ENCODE peak calls at places on chromosomes 2 and 18, in six cellular contexts. One of them, this sample, is unnamed.

GRCh38 chr2:129074526-129074925 is 755.9 kb upstream of the HS6ST1 start:
- DNase-seq in transverse colon: no peak
- DNase-seq in psoas muscle: no peak
- DNase-seq in fibroblast of lung: no peak
- DNase-seq in gastrocnemius medialis: no peak
- DNase-seq in Peyer's patch: no peak
- DNase-seq in this sample: peak; percentile 27

GRCh38 chr2:68650645-68651044 is 7.3 kb downstream of the PROKR1 start:
- DNase-seq in fibroblast of lung: no peak
- DNase-seq in Peyer's patch: no peak
- DNase-seq in gastrocnemius medialis: no peak
- DNase-seq in transverse colon: no peak
- DNase-seq in psoas muscle: no peak
- DNase-seq in this sample: no peak

GRCh38 chr2:73862987-73863386 is 29.8 kb upstream of the ACTG2 start:
- DNase-seq in Peyer's patch: no peak
- DNase-seq in fibroblast of lung: no peak
- DNase-seq in gastrocnemius medialis: no peak
- DNase-seq in psoas muscle: no peak
- DNase-seq in transverse colon: no peak
- DNase-seq in this sample: no peak

GRCh38 chr2:96427169-96427568 is 78.0 kb downstream of the NEURL3 start:
- DNase-seq in fibroblast of lung: no peak
- DNase-seq in gastrocnemius medialis: no peak
- DNase-seq in transverse colon: no peak
- DNase-seq in psoas muscle: no peak
- DNase-seq in Peyer's patch: no peak
- DNase-seq in this sample: no peak

GRCh38 chr2:170054996-170055395 is 123.0 kb upstream of the MYO3B start:
- DNase-seq in transverse colon: no peak
- DNase-seq in fibroblast of lung: no peak
- DNase-seq in Peyer's patch: no peak
- DNase-seq in gastrocnemius medialis: no peak
- DNase-seq in psoas muscle: no peak
- DNase-seq in this sample: no peak

GRCh38 chr2:202269585-202269984 is 4.0 kb downstream of the NOP58 start:
- DNase-seq in fibroblast of lung: no peak
- DNase-seq in transverse colon: no peak
- DNase-seq in Peyer's patch: no peak
- DNase-seq in gastrocnemius medialis: no peak
- DNase-seq in psoas muscle: no peak
- DNase-seq in this sample: peak; percentile 21

GRCh38 chr18:23740105-23740830 is 51.0 kb downstream of the LAMA3 start:
- DNase-seq in gastrocnemius medialis: no peak
- DNase-seq in psoas muscle: no peak
- DNase-seq in Peyer's patch: no peak
- DNase-seq in transverse colon: peak; percentile 40
- DNase-seq in fibroblast of lung: peak; percentile 72
- DNase-seq in this sample: no peak

GRCh38 chr2:112642961-112643360 is 2.8 kb upstream of the SLC20A1 start:
- DNase-seq in psoas muscle: no peak
- DNase-seq in gastrocnemius medialis: no peak
- DNase-seq in Peyer's patch: no peak
- DNase-seq in transverse colon: no peak
- DNase-seq in fibroblast of lung: no peak
- DNase-seq in this sample: no peak

GRCh38 chr2:96114903-96115581 is 1.3 kb downstream of the ADRA2B start:
- DNase-seq in gastrocnemius medialis: no peak
- DNase-seq in transverse colon: no peak
- DNase-seq in fibroblast of lung: no peak
- DNase-seq in psoas muscle: no peak
- DNase-seq in Peyer's patch: no peak
- DNase-seq in this sample: no peak

GRCh38 chr18:9855686-9856085 is 30.1 kb upstream of the TXNDC2 start:
- DNase-seq in transverse colon: no peak
- DNase-seq in Peyer's patch: no peak
- DNase-seq in gastrocnemius medialis: no peak
- DNase-seq in psoas muscle: no peak
- DNase-seq in fibroblast of lung: no peak
- DNase-seq in this sample: no peak

GRCh38 chr2:119712571-119712970 is 33.6 kb downstream of the TMEM177 start:
- DNase-seq in psoas muscle: no peak
- DNase-seq in transverse colon: no peak
- DNase-seq in fibroblast of lung: no peak
- DNase-seq in gastrocnemius medialis: no peak
- DNase-seq in Peyer's patch: no peak
- DNase-seq in this sample: no peak

GRCh38 chr2:96146881-96147592 is 1.8 kb upstream of the DUSP2 start:
- DNase-seq in transverse colon: peak; percentile 6
- DNase-seq in psoas muscle: no peak
- DNase-seq in Peyer's patch: no peak
- DNase-seq in fibroblast of lung: no peak
- DNase-seq in gastrocnemius medialis: no peak
- DNase-seq in this sample: no peak

GRCh38 chr2:68853035-68853434 is 18.2 kb downstream of the BMP10 start:
- DNase-seq in transverse colon: no peak
- DNase-seq in psoas muscle: no peak
- DNase-seq in gastrocnemius medialis: no peak
- DNase-seq in Peyer's patch: no peak
- DNase-seq in fibroblast of lung: peak; percentile 21
- DNase-seq in this sample: no peak

GRCh38 chr2:96164459-96165184 is 19.4 kb upstream of the DUSP2 start:
- DNase-seq in Peyer's patch: peak; percentile 85
- DNase-seq in gastrocnemius medialis: no peak
- DNase-seq in transverse colon: peak; percentile 48
- DNase-seq in fibroblast of lung: no peak
- DNase-seq in psoas muscle: no peak
- DNase-seq in this sample: peak; percentile 51

GRCh38 chr2:170715062-170715931 is at the start of gene SP5:
- DNase-seq in psoas muscle: peak; percentile 31
- DNase-seq in Peyer's patch: no peak
- DNase-seq in gastrocnemius medialis: no peak
- DNase-seq in fibroblast of lung: peak; percentile 44
- DNase-seq in transverse colon: peak; percentile 44
- DNase-seq in this sample: peak; percentile 90

GRCh38 chr2:223562078-223562477 is 40.1 kb downstream of the SCG2 start:
- DNase-seq in fibroblast of lung: no peak
- DNase-seq in transverse colon: no peak
- DNase-seq in Peyer's patch: no peak
- DNase-seq in psoas muscle: no peak
- DNase-seq in gastrocnemius medialis: no peak
- DNase-seq in this sample: no peak

GRCh38 chr2:78145395-78145996 is 623.3 kb upstream of the LRRTM4 start:
- DNase-seq in fibroblast of lung: no peak
- DNase-seq in psoas muscle: no peak
- DNase-seq in Peyer's patch: no peak
- DNase-seq in gastrocnemius medialis: no peak
- DNase-seq in transverse colon: no peak
- DNase-seq in this sample: no peak

GRCh38 chr2:174399171-174399570 is 3.6 kb downstream of the SCRN3 start:
- DNase-seq in gastrocnemius medialis: no peak
- DNase-seq in transverse colon: no peak
- DNase-seq in psoas muscle: no peak
- DNase-seq in fibroblast of lung: no peak
- DNase-seq in Peyer's patch: no peak
- DNase-seq in this sample: no peak

GRCh38 chr2:75146903-75147332 is 52.4 kb downstream of the TACR1 start:
- DNase-seq in Peyer's patch: no peak
- DNase-seq in psoas muscle: no peak
- DNase-seq in transverse colon: no peak
- DNase-seq in gastrocnemius medialis: no peak
- DNase-seq in fibroblast of lung: peak; percentile 9
- DNase-seq in this sample: no peak

GRCh38 chr2:146879882-146880281 is 964.9 kb upstream of the ACVR2A start:
- DNase-seq in fibroblast of lung: no peak
- DNase-seq in Peyer's patch: no peak
- DNase-seq in transverse colon: no peak
- DNase-seq in psoas muscle: no peak
- DNase-seq in gastrocnemius medialis: no peak
- DNase-seq in this sample: no peak

GRCh38 chr18:10213526-10213925 is 240.9 kb upstream of the APCDD1 start:
- DNase-seq in fibroblast of lung: peak; percentile 61
- DNase-seq in psoas muscle: no peak
- DNase-seq in transverse colon: no peak
- DNase-seq in gastrocnemius medialis: no peak
- DNase-seq in Peyer's patch: no peak
- DNase-seq in this sample: peak; percentile 8

GRCh38 chr2:70656421-70657010 is 102.9 kb upstream of the TGFA start:
- DNase-seq in Peyer's patch: peak; percentile 24
- DNase-seq in gastrocnemius medialis: no peak
- DNase-seq in fibroblast of lung: no peak
- DNase-seq in psoas muscle: no peak
- DNase-seq in transverse colon: no peak
- DNase-seq in this sample: no peak

GRCh38 chr18:23614413-23614812 is 28.1 kb upstream of the NPC1 start:
- DNase-seq in fibroblast of lung: no peak
- DNase-seq in Peyer's patch: no peak
- DNase-seq in psoas muscle: no peak
- DNase-seq in transverse colon: no peak
- DNase-seq in gastrocnemius medialis: no peak
- DNase-seq in this sample: no peak

GRCh38 chr2:11744631-11745394 is 1.6 kb upstream of the LPIN1 start:
- DNase-seq in fibroblast of lung: peak; percentile 65
- DNase-seq in transverse colon: no peak
- DNase-seq in Peyer's patch: peak; percentile 27
- DNase-seq in psoas muscle: no peak
- DNase-seq in gastrocnemius medialis: no peak
- DNase-seq in this sample: peak; percentile 13

GRCh38 chr2:168482245-168482644 is 26.2 kb downstream of the CERS6 start:
- DNase-seq in transverse colon: no peak
- DNase-seq in Peyer's patch: no peak
- DNase-seq in psoas muscle: no peak
- DNase-seq in gastrocnemius medialis: no peak
- DNase-seq in fibroblast of lung: no peak
- DNase-seq in this sample: no peak

GRCh38 chr2:128423788-128424165 is 105.1 kb upstream of the HS6ST1 start:
- DNase-seq in transverse colon: peak; percentile 2
- DNase-seq in gastrocnemius medialis: no peak
- DNase-seq in psoas muscle: no peak
- DNase-seq in Peyer's patch: no peak
- DNase-seq in fibroblast of lung: no peak
- DNase-seq in this sample: no peak

GRCh38 chr18:23135679-23136325 is 517 bp downstream of the CABLES1 start:
- DNase-seq in Peyer's patch: no peak
- DNase-seq in transverse colon: peak; percentile 40
- DNase-seq in psoas muscle: peak; percentile 46
- DNase-seq in gastrocnemius medialis: no peak
- DNase-seq in fibroblast of lung: no peak
- DNase-seq in this sample: peak; percentile 33

GRCh38 chr2:149767516-149767974 is 180.0 kb upstream of the MMADHC start:
- DNase-seq in fibroblast of lung: peak; percentile 17
- DNase-seq in gastrocnemius medialis: no peak
- DNase-seq in psoas muscle: no peak
- DNase-seq in transverse colon: no peak
- DNase-seq in Peyer's patch: no peak
- DNase-seq in this sample: no peak

GRCh38 chr2:38224821-38225450 is 149.0 kb upstream of the CYP1B1 start:
- DNase-seq in transverse colon: no peak
- DNase-seq in gastrocnemius medialis: no peak
- DNase-seq in psoas muscle: no peak
- DNase-seq in Peyer's patch: no peak
- DNase-seq in fibroblast of lung: no peak
- DNase-seq in this sample: no peak

GRCh38 chr2:215530191-215530968 is 94.5 kb upstream of the FN1 start:
- DNase-seq in gastrocnemius medialis: no peak
- DNase-seq in transverse colon: no peak
- DNase-seq in fibroblast of lung: peak; percentile 52
- DNase-seq in psoas muscle: no peak
- DNase-seq in Peyer's patch: no peak
- DNase-seq in this sample: no peak

GRCh38 chr2:221308507-221309054 is 263.5 kb downstream of the EPHA4 start:
- DNase-seq in psoas muscle: no peak
- DNase-seq in transverse colon: no peak
- DNase-seq in Peyer's patch: no peak
- DNase-seq in fibroblast of lung: no peak
- DNase-seq in gastrocnemius medialis: no peak
- DNase-seq in this sample: no peak

DNA sequence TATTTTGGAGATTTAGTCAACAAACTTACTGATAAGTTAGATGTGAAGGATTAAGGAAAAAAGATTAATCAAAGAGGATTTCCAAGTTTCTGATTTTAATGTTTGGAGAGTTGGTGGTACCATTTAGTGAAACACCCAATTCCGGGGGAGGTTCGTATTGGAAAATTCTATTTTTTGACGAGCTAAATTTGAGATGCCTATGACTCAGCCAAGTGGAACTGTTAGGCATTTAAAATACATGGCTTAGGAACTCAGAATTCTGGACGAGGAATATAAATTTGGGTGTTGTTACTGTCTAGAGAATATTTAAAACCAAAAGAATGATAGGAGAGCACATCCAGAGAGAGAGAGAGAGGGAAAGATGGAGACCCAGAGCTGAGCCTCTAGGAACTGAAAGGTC is 103.6 kb downstream of the TMX3 start:
- DNase-seq in gastrocnemius medialis: no peak
- DNase-seq in Peyer's patch: no peak
- DNase-seq in transverse colon: no peak
- DNase-seq in fibroblast of lung: no peak
- DNase-seq in psoas muscle: no peak
- DNase-seq in this sample: no peak
- H3K4me3 ChIP-seq in gastrocnemius medialis: no peak overlapping the region
- H3K4me3 ChIP-seq in Peyer's patch: no peak overlapping the region
- H3K4me3 ChIP-seq in transverse colon: no peak overlapping the region
- H3K4me3 ChIP-seq in fibroblast of lung: no peak overlapping the region
- H3K4me3 ChIP-seq in psoas muscle: no peak overlapping the region
- H3K4me3 ChIP-seq in this sample: no peak overlapping the region

GRCh38 chr2:9388102-9388735 is 35.1 kb downstream of the ITGB1BP1 start:
- DNase-seq in psoas muscle: no peak
- DNase-seq in gastrocnemius medialis: no peak
- DNase-seq in fibroblast of lung: no peak
- DNase-seq in Peyer's patch: no peak
- DNase-seq in transverse colon: no peak
- DNase-seq in this sample: no peak
- H3K36me3 ChIP-seq in psoas muscle: peaks cover 15% of the 10 kb centered on the region
- H3K36me3 ChIP-seq in gastrocnemius medialis: no peaks in the 10 kb centered on the region
- H3K36me3 ChIP-seq in fibroblast of lung: peaks cover 9% of the 10 kb centered on the region
- H3K36me3 ChIP-seq in Peyer's patch: no peaks in the 10 kb centered on the region
- H3K36me3 ChIP-seq in transverse colon: peaks cover 24% of the 10 kb centered on the region
- H3K36me3 ChIP-seq in this sample: peaks cover 11% of the 10 kb centered on the region

DNA sequence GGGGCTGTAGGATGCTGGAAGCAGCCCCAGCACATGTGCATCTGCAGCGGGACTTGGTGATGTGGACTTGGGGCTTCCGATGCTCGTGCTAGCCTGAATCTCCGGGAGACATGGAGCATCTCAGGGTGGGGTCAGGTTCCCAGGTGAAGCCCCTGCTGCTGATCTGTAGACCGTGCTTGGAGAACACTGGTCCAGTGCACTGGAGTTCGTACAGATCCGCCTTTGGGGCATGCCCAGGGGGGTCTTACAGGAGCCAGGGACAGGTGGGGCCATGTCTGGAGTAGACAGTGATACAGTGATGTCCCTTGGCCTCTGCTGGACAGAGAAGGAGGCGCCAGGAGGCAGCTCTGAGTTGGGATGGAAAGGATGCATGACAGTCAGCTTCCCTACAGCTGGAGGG is 167.7 kb downstream of the AGAP1 start:
- DNase-seq in fibroblast of lung: no peak
- DNase-seq in psoas muscle: no peak
- DNase-seq in gastrocnemius medialis: no peak
- DNase-seq in transverse colon: no peak
- DNase-seq in Peyer's patch: no peak
- DNase-seq in this sample: no peak
- H3K4me1 ChIP-seq in fibroblast of lung: peaks cover 23% of the 10 kb centered on the region
- H3K4me1 ChIP-seq in psoas muscle: peaks cover 14% of the 10 kb centered on the region
- H3K4me1 ChIP-seq in gastrocnemius medialis: peaks cover 14% of the 10 kb centered on the region
- H3K4me1 ChIP-seq in transverse colon: peaks cover 31% of the 10 kb centered on the region
- H3K4me1 ChIP-seq in Peyer's patch: no peaks in the 10 kb centered on the region
- H3K4me1 ChIP-seq in this sample: peaks cover 22% of the 10 kb centered on the region

GRCh38 chr2:188294547-188294946 is 2.9 kb downstream of the GULP1 start:
- DNase-seq in psoas muscle: no peak
- DNase-seq in transverse colon: no peak
- DNase-seq in fibroblast of lung: no peak
- DNase-seq in gastrocnemius medialis: no peak
- DNase-seq in Peyer's patch: no peak
- DNase-seq in this sample: no peak
- H3K4me3 ChIP-seq in psoas muscle: peak overlapping the region; percentile 94
- H3K4me3 ChIP-seq in transverse colon: peak overlapping the region; percentile 75
- H3K4me3 ChIP-seq in fibroblast of lung: peak overlapping the region; percentile 94
- H3K4me3 ChIP-seq in gastrocnemius medialis: peak overlapping the region; percentile 85
- H3K4me3 ChIP-seq in Peyer's patch: peak overlapping the region; percentile 66
- H3K4me3 ChIP-seq in this sample: no peak overlapping the region